ENCODE peak calls at places on chromosomes 11 and 22, in nine cellular contexts. U is psoas muscle; Q is BE2C; B is HCT116; K is astrocyte of the spinal cord; G is HFF-Myc; O is Peyer's patch; X is CD8-positive, alpha-beta T cell; I is suprapubic skin. L is an unnamed sample.

GRCh38 chr11:76935030-76935429 is 74.3 kb downstream of the ACER3 start:
- DNase-seq in U (no peak), Q (no peak), B (no peak), K (peak), G (no peak), O (no peak), X (no peak), I (no peak), L (no peak)

GRCh38 chr11:20672575-20672974 is 3.2 kb downstream of the NELL1 start:
- DNase-seq in U (no peak), Q (no peak), B (peak), K (no peak), G (no peak), O (no peak), X (no peak), I (no peak), L (peak)

GRCh38 chr11:133927690-133928627 is 28.8 kb downstream of the IGSF9B start:
- DNase-seq in U (peak), Q (peak), B (no peak), K (peak), G (no peak), O (peak), X (peak), I (no peak), L (peak)

GRCh38 chr22:35620624-35621245 is 3.6 kb upstream of the MB start:
- DNase-seq in U (peak), Q (peak), B (no peak), K (peak), G (no peak), O (no peak), X (no peak), I (no peak), L (no peak)

GRCh38 chr11:44619931-44620725 is 54.7 kb downstream of the CD82 start:
- DNase-seq in U (no peak), Q (no peak), B (no peak), K (no peak), G (no peak), O (peak), X (peak), I (peak), L (no peak)

GRCh38 chr22:24474221-24474620 is 20.9 kb upstream of the UPB1 start:
- DNase-seq in U (no peak), Q (no peak), B (peak), K (peak), G (peak), O (no peak), X (no peak), I (no peak), L (peak)

GRCh38 chr11:69869311-69869939 is 50.2 kb upstream of the FGF3 start:
- DNase-seq in U (no peak), Q (no peak), B (no peak), K (no peak), G (no peak), O (no peak), X (no peak), I (peak), L (no peak)

GRCh38 chr11:45169310-45170072 is 23.1 kb downstream of the PRDM11 start:
- DNase-seq in U (no peak), Q (no peak), B (no peak), K (no peak), G (no peak), O (no peak), X (no peak), I (no peak), L (peak)

GRCh38 chr11:113045146-113045545 is 83.9 kb downstream of the NCAM1 start:
- DNase-seq in U (no peak), Q (peak), B (no peak), K (no peak), G (no peak), O (no peak), X (no peak), I (no peak), L (no peak)

GRCh38 chr22:23202812-23203451 is 22.6 kb downstream of the BCR start:
- DNase-seq in U (no peak), Q (no peak), B (no peak), K (no peak), G (no peak), O (no peak), X (no peak), I (no peak), L (no peak)

GRCh38 chr11:64710418-64711137 is 12.4 kb downstream of the NRXN2 start:
- DNase-seq in U (no peak), Q (no peak), B (no peak), K (peak), G (no peak), O (no peak), X (no peak), I (no peak), L (no peak)

GRCh38 chr22:26660961-26661578 is 3.7 kb downstream of the MIAT start:
- DNase-seq in U (no peak), Q (no peak), B (no peak), K (no peak), G (no peak), O (no peak), X (no peak), I (no peak), L (peak)

GRCh38 chr11:105937331-105937730 is 84.7 kb downstream of the MSANTD4 start:
- DNase-seq in U (no peak), Q (no peak), B (peak), K (peak), G (peak), O (no peak), X (no peak), I (no peak), L (peak)

GRCh38 chr11:131561486-131561885 is 191.1 kb downstream of the NTM start:
- DNase-seq in U (no peak), Q (no peak), B (no peak), K (no peak), G (no peak), O (no peak), X (no peak), I (no peak), L (no peak)

GRCh38 chr11:34789196-34789834 is 126.9 kb downstream of the APIP start:
- DNase-seq in U (no peak), Q (no peak), B (no peak), K (no peak), G (no peak), O (no peak), X (no peak), I (no peak), L (no peak)

GRCh38 chr22:21866821-21867527 is 471 bp downstream of the MAPK1 start:
- DNase-seq in U (no peak), Q (peak), B (no peak), K (no peak), G (no peak), O (no peak), X (peak), I (no peak), L (peak)

GRCh38 chr11:64181506-64182411 is 4.2 kb upstream of the STIP1 start:
- DNase-seq in U (peak), Q (peak), B (peak), K (peak), G (peak), O (peak), X (peak), I (peak), L (peak)

GRCh38 chr11:34680918-34681554 is 60.1 kb downstream of the EHF start:
- DNase-seq in U (no peak), Q (no peak), B (peak), K (peak), G (peak), O (no peak), X (no peak), I (no peak), L (peak)

GRCh38 chr22:25564979-25565677 is 653 bp downstream of the GRK3 start:
- DNase-seq in U (peak), Q (peak), B (no peak), K (no peak), G (no peak), O (peak), X (peak), I (no peak), L (peak)

DNA sequence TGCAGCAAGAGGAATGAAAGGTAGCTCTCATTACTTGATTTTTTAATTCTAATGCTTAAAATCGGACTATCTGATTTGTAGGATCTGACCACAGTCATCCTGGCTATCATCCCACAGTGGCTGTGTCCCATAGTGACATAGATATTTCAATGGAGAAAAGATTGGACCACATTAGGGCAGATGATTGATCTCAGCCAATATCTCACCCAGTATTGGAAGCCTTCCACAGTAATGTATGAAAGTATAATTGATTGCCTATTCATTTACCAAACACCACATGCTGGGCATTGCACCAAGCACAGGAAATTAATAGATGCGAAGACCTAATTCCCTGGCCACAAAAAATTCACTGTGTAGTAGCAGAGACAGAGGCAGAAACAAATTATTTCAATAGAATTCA is 37.6 kb downstream of the FZD4 start:
- DNase-seq in U (no peak), Q (no peak), B (no peak), K (peak), G (no peak), O (no peak), X (no peak), I (no peak), L (no peak)
- H3K4me3 ChIP-seq in U (no peak), Q (no peak), B (no peak), K (no peak), G (no peak), O (no peak), X (no peak), I (no peak), L (no peak)

GRCh38 chr11:1341928-1342524 is 32.6 kb upstream of the TOLLIP start:
- DNase-seq in U (no peak), Q (no peak), B (no peak), K (no peak), G (peak), O (no peak), X (no peak), I (no peak), L (no peak)
- TF ChIP-seq CTCF in U (no peak), Q (no peak), B (no peak), K (no peak), G (no peak), O (no peak), X (no peak), I (no peak), L (no peak)

DNA sequence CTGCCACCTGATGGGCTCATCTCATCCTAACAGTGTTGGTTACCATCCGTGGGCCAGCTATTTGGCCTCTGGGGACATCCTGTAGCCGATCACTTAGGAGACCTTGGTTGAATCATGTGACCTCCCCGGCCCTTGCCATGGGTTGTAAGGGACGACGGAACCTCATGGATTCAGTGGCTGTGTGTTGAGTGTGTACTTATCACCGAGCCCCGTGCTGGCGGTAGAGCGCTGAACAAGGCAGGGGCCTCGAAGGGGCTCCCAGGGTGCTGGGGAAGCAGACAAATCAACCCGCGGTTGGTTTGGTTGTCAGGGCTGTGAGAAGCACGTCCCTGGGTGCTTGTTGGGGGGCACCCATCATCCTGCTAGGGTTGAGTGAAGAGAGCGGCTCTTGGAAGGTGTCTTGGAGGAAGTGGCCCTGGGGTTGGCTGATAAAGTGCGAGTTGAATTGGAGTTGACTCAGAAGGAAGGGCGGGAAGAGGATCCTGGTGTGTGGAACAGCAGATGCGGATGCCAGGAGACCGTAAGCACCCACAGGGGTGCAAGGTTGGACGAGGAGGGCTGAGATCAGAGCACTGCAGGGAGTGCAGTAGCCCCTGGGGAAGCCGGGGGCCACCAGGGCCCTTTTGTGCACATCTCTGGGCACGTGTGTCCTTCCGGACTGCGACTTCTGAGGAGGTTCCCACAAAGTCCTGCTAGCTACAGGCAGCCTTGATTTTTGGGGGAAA is 53.6 kb downstream of the MPPED1 start:
- DNase-seq in U (no peak), Q (no peak), B (no peak), K (no peak), G (no peak), O (no peak), X (no peak), I (no peak), L (no peak)
- H3K4me3 ChIP-seq in U (no peak), Q (no peak), B (no peak), K (no peak), G (no peak), O (no peak), X (no peak), I (no peak), L (no peak)

GRCh38 chr11:73520358-73521061 is 77.4 kb downstream of the FAM168A start:
- DNase-seq in U (no peak), Q (no peak), B (no peak), K (peak), G (peak), O (no peak), X (no peak), I (no peak), L (no peak)

GRCh38 chr11:73519266-73519665 is 78.6 kb downstream of the FAM168A start:
- DNase-seq in U (no peak), Q (no peak), B (no peak), K (no peak), G (no peak), O (no peak), X (no peak), I (no peak), L (no peak)

GRCh38 chr11:73521621-73522020 is 76.3 kb downstream of the FAM168A start:
- DNase-seq in U (no peak), Q (no peak), B (peak), K (peak), G (no peak), O (no peak), X (no peak), I (no peak), L (no peak)

GRCh38 chr11:73516080-73516479 is 81.8 kb downstream of the FAM168A start:
- DNase-seq in U (no peak), Q (no peak), B (no peak), K (no peak), G (no peak), O (no peak), X (no peak), I (no peak), L (no peak)

GRCh38 chr11:73518195-73518594 is 79.7 kb downstream of the FAM168A start:
- DNase-seq in U (no peak), Q (no peak), B (no peak), K (no peak), G (no peak), O (no peak), X (no peak), I (no peak), L (no peak)
- TF ChIP-seq CTCF in U (no peak), Q (no peak), B (no peak), K (no peak), G (no peak), O (no peak), X (no peak), I (no peak), L (no peak)

GRCh38 chr11:65872555-65873279 is at the start of gene EFEMP2:
- DNase-seq in U (peak), Q (no peak), B (no peak), K (peak), G (no peak), O (no peak), X (no peak), I (no peak), L (no peak)

GRCh38 chr11:65871811-65872548 is 620 bp downstream of the EFEMP2 start:
- DNase-seq in U (peak), Q (no peak), B (no peak), K (peak), G (no peak), O (no peak), X (no peak), I (no peak), L (no peak)

GRCh38 chr11:65869643-65870306 is 2.8 kb downstream of the EFEMP2 start:
- DNase-seq in U (no peak), Q (no peak), B (no peak), K (no peak), G (no peak), O (no peak), X (no peak), I (no peak), L (no peak)

GRCh38 chr11:65870307-65870658 is 2.3 kb downstream of the EFEMP2 start:
- DNase-seq in U (no peak), Q (no peak), B (no peak), K (no peak), G (no peak), O (no peak), X (no peak), I (no peak), L (no peak)

DNA sequence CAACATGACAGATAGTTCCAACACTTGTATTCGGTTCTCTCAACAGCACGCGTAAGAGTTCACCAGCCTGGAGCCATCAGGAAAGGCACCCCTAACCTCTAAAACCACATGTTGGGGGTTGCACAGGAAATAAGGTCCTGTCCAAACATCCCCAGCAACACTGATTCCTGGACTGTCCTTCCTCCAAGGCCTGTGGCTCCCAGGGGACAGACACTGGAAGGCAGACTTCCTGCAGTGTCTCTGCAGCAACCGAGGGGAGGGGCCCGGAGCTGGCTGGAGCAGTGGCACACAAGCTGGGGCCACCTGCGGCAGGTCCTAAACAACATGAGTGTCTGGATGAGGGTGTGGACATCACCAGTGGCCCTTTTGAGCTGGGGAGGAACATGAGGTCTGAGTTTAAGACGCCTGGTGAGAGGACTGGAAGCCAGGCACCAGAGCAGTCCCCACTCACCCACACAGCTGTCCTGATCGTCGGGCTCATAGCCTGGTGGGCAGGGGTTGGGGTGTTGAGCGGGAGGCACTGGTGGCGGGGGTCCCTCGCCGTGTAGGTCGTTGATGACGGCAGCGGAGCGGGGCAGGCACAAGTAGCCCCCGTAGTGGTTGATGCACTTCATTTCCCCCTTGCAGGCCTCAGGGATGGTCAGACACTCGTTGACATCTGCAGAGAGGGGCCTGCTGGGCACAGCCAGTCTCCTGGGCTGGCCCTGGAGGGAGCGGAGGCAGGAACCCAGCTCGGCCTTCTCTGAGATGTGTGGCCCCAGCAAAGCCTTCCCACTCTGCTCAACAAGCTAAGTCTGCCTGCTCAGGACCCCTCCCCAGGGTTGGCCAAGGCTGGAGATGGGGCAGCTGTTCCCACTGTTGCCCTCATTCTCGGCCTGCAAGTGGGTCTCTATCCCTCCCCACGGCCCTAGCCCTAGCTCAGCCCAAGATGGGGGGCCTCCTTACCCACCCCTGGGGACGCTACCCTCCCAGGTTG is 1.6 kb downstream of the EFEMP2 start:
- DNase-seq in U (peak), Q (peak), B (no peak), K (no peak), G (no peak), O (no peak), X (no peak), I (no peak), L (no peak)
- H3K4me3 ChIP-seq in U (peak), Q (no peak), B (no peak), K (peak), G (peak), O (no peak), X (no peak), I (peak), L (no peak)

L was measured in epithelial cell of esophagus.